ENCODE peak calls at places on chromosome 19, in six cellular contexts. X is HuH-7.5; E is AG10803; B is activated gamma-delta T cell treated with Interleukin-2 at 50 U/mL for 16 hours; H is A673; M is activated CD4-positive, alpha-beta T cell treated with anti-CD3 and anti-CD28 coated beads for 36 hours. R is an unnamed sample.

GRCh38 chr19:7705387-7706187 is 3.7 kb upstream of the FCER2 start:
- DNase-seq in X (no peak), E (no peak), B (peak), H (no peak), M (peak), R (no peak)

GRCh38 chr19:15181394-15181793 is 19.4 kb downstream of the NOTCH3 start:
- DNase-seq in X (no peak), E (no peak), B (no peak), H (no peak), M (no peak), R (no peak)

GRCh38 chr19:29383696-29384095 is 142.1 kb upstream of the VSTM2B start:
- DNase-seq in X (no peak), E (no peak), B (no peak), H (no peak), M (no peak), R (no peak)

GRCh38 chr19:40623403-40624239 is 22.5 kb downstream of the LTBP4 start:
- DNase-seq in X (peak), E (no peak), B (no peak), H (peak), M (peak), R (no peak)

GRCh38 chr19:41927810-41928192 is 448 bp downstream of the ERFL start:
- DNase-seq in X (peak), E (no peak), B (peak), H (no peak), M (peak), R (no peak)

GRCh38 chr19:45346449-45346848 is 5.9 kb downstream of the KLC3 start:
- DNase-seq in X (no peak), E (no peak), B (no peak), H (no peak), M (no peak), R (no peak)

GRCh38 chr19:53131732-53132131 is 978 bp downstream of the ZNF415 start:
- DNase-seq in X (no peak), E (no peak), B (no peak), H (no peak), M (no peak), R (no peak)

GRCh38 chr19:32206065-32206464 is 139.3 kb upstream of the ZNF507 start:
- DNase-seq in X (no peak), E (no peak), B (no peak), H (peak), M (no peak), R (no peak)

GRCh38 chr19:44722131-44723121 is 23.5 kb downstream of the CEACAM16 start:
- DNase-seq in X (no peak), E (no peak), B (no peak), H (no peak), M (no peak), R (no peak)

GRCh38 chr19:50629801-50630200 is 9.9 kb downstream of the SYT3 start:
- DNase-seq in X (no peak), E (no peak), B (no peak), H (no peak), M (no peak), R (no peak)

GRCh38 chr19:7216373-7216902 is 77.8 kb downstream of the INSR start:
- DNase-seq in X (no peak), E (no peak), B (no peak), H (no peak), M (peak), R (no peak)

GRCh38 chr19:49920624-49921363 is 8.2 kb upstream of the ATF5 start:
- DNase-seq in X (no peak), E (no peak), B (no peak), H (no peak), M (peak), R (no peak)

GRCh38 chr19:51324082-51324481 is 12.6 kb downstream of the IGLON5 start:
- DNase-seq in X (no peak), E (no peak), B (no peak), H (no peak), M (no peak), R (no peak)

GRCh38 chr19:16384688-16385087 is 60.1 kb downstream of the KLF2 start:
- DNase-seq in X (no peak), E (no peak), B (no peak), H (no peak), M (no peak), R (no peak)

GRCh38 chr19:31583148-31583547 is 233.9 kb upstream of the TSHZ3 start:
- DNase-seq in X (no peak), E (no peak), B (no peak), H (no peak), M (no peak), R (peak)

GRCh38 chr19:45506246-45506990 is 861 bp upstream of the VASP start:
- DNase-seq in X (peak), E (peak), B (peak), H (peak), M (peak), R (peak)

GRCh38 chr19:41420101-41420880 is 6.9 kb downstream of the B3GNT8 start:
- DNase-seq in X (no peak), E (no peak), B (no peak), H (no peak), M (no peak), R (no peak)

GRCh38 chr19:5893907-5894703 is 9.5 kb downstream of the NDUFA11 start:
- DNase-seq in X (no peak), E (no peak), B (no peak), H (no peak), M (no peak), R (no peak)

GRCh38 chr19:17996826-17997316 is 11.1 kb upstream of the ARRDC2 start:
- DNase-seq in X (peak), E (peak), B (peak), H (peak), M (peak), R (peak)

GRCh38 chr19:5693195-5694166 is 3.4 kb downstream of the RPL36 start:
- DNase-seq in X (no peak), E (no peak), B (no peak), H (no peak), M (peak), R (no peak)

GRCh38 chr19:10088949-10089554 is 2.9 kb downstream of the SHFL start:
- DNase-seq in X (no peak), E (no peak), B (no peak), H (no peak), M (no peak), R (no peak)

GRCh38 chr19:48608798-48609263 is 2.3 kb downstream of the SPACA4 start:
- DNase-seq in X (peak), E (peak), B (peak), H (peak), M (peak), R (peak)

GRCh38 chr19:13234518-13234917 is 84.3 kb downstream of the IER2 start:
- DNase-seq in X (peak), E (peak), B (peak), H (peak), M (peak), R (peak)

GRCh38 chr19:37931941-37932655 is 25.1 kb downstream of the SIPA1L3 start:
- DNase-seq in X (peak), E (peak), B (no peak), H (no peak), M (peak), R (peak)

GRCh38 chr19:2231621-2232221 is 4.4 kb downstream of the PLEKHJ1 start:
- DNase-seq in X (peak), E (no peak), B (no peak), H (no peak), M (peak), R (no peak)

GRCh38 chr19:1591421-1592022 is 1.1 kb downstream of the MBD3 start:
- DNase-seq in X (peak), E (no peak), B (no peak), H (peak), M (no peak), R (peak)

R was measured in fibroblast of villous mesenchyme.